ENCODE peak calls at places on chromosome 13, in six cellular contexts. L is psoas muscle, G is OCI-LY7, W is progenitor cell of endocrine pancreas, D is cardiac muscle cell, J is vagina. C is an unnamed sample.

GRCh38 chr13:104106705-104107393 is 1040.6 kb upstream of the SLC10A2 start:
- DNase-seq in J (no peak), D (no peak), W (no peak), G (no peak), L (no peak), C (no peak)

GRCh38 chr13:39451860-39452301 is 151.1 kb downstream of the LHFPL6 start:
- DNase-seq in L (peak), W (no peak), G (peak), J (no peak), D (peak), C (no peak)

GRCh38 chr13:76813874-76814273 is 72.3 kb downstream of the KCTD12 start:
- DNase-seq in W (no peak), L (no peak), J (no peak), G (no peak), D (no peak), C (no peak)

GRCh38 chr13:50248537-50249521 is 233.6 kb downstream of the KCNRG start:
- DNase-seq in J (no peak), D (no peak), W (no peak), G (peak), L (no peak), C (no peak)

GRCh38 chr13:42553098-42554046 is 20.6 kb upstream of the TNFSF11 start:
- DNase-seq in W (no peak), L (no peak), J (no peak), D (no peak), G (no peak), C (no peak)

GRCh38 chr13:105232403-105232802 is 1303.1 kb downstream of the EFNB2 start:
- DNase-seq in W (no peak), G (no peak), D (no peak), J (no peak), L (no peak), C (no peak)

GRCh38 chr13:94345374-94346195 is 133.9 kb downstream of the DCT start:
- DNase-seq in G (peak), W (no peak), D (peak), J (peak), L (no peak), C (no peak)

GRCh38 chr13:71867101-71867814 is at the start of gene DACH1:
- DNase-seq in J (no peak), D (peak), G (no peak), L (peak), W (peak), C (no peak)

GRCh38 chr13:26619321-26619720 is 61.8 kb downstream of the WASF3 start:
- DNase-seq in J (no peak), D (no peak), G (no peak), W (no peak), L (no peak), C (no peak)

GRCh38 chr13:64928704-64929499 is 2301.2 kb downstream of the PCDH9 start:
- DNase-seq in D (no peak), J (no peak), G (no peak), W (no peak), L (no peak), C (no peak)

GRCh38 chr13:85728831-85729230 is 70.4 kb downstream of the SLITRK6 start:
- DNase-seq in W (no peak), J (no peak), G (no peak), D (no peak), L (no peak), C (no peak)

GRCh38 chr13:73622375-73622774 is 511.8 kb downstream of the KLF12 start:
- DNase-seq in L (no peak), D (no peak), J (no peak), W (no peak), G (no peak), C (no peak)

GRCh38 chr13:48816696-48817095 is 159.0 kb upstream of the FNDC3A start:
- DNase-seq in L (no peak), D (no peak), J (no peak), G (no peak), W (no peak), C (no peak)

GRCh38 chr13:38340624-38341023 is 9.0 kb upstream of the UFM1 start:
- DNase-seq in J (no peak), D (no peak), G (no peak), W (no peak), L (no peak), C (no peak)

GRCh38 chr13:51564671-51565070 is 19.6 kb upstream of the WDFY2 start:
- DNase-seq in J (no peak), W (no peak), L (no peak), G (no peak), D (no peak), C (no peak)

GRCh38 chr13:22757530-22758120 is 423.2 kb upstream of the SGCG start:
- DNase-seq in G (no peak), J (no peak), L (no peak), D (peak), W (no peak), C (no peak)

GRCh38 chr13:112903606-112904195 is 65.3 kb upstream of the MCF2L start:
- DNase-seq in D (no peak), W (no peak), L (no peak), G (no peak), J (no peak), C (no peak)

GRCh38 chr13:67932991-67933390 is 702.9 kb upstream of the PCDH9 start:
- DNase-seq in W (no peak), D (no peak), L (no peak), G (no peak), J (no peak), C (no peak)

GRCh38 chr13:63414247-63414646 is 1998.6 kb upstream of the PCDH20 start:
- DNase-seq in D (no peak), L (no peak), W (no peak), G (no peak), J (no peak), C (no peak)

GRCh38 chr13:37495046-37495445 is 103.5 kb downstream of the POSTN start:
- DNase-seq in G (no peak), D (no peak), W (no peak), L (no peak), J (no peak), C (no peak)

GRCh38 chr13:74153316-74153715 is 19.1 kb upstream of the KLF12 start:
- DNase-seq in W (no peak), J (no peak), G (no peak), L (no peak), D (no peak), C (no peak)

GRCh38 chr13:21018220-21018619 is 43.2 kb downstream of the LATS2 start:
- DNase-seq in D (no peak), W (no peak), L (no peak), G (no peak), J (no peak), C (no peak)

GRCh38 chr13:25409938-25410337 is 38.2 kb downstream of the ATP8A2 start:
- DNase-seq in W (no peak), D (no peak), G (no peak), J (no peak), L (no peak), C (no peak)

GRCh38 chr13:25401958-25402357 is 30.2 kb downstream of the ATP8A2 start:
- DNase-seq in G (no peak), W (no peak), D (no peak), J (no peak), L (no peak), C (no peak)

DNA sequence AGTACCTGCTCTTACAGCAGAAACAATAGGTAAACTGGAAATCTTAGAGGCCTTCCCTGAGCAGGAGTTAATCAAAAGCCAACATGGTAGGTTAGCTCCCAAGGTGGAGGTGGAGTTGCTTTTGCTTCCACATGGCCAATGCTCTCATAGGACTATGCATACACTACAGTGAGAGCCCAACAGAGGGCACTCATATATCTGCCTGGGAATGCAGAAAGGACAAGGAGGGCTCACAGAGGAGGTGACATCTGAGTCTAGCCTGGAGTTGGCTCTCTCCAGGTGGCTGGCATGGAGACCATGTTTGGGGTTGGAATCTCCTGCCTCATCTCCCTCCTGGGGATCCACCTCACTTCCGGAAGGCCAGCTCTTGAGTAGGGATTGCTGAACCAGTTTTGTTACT is 34.6 kb downstream of the ATP8A2 start:
- DNase-seq in L (no peak), D (no peak), J (no peak), W (no peak), G (peak), C (no peak)
- TF ChIP-seq CTCF in L (no peak), D (no peak), J (no peak), W (peak), G (peak), C (no peak)

GRCh38 chr13:45681101-45681500 is 21.0 kb upstream of the CBY2 start:
- DNase-seq in D (no peak), L (no peak), J (no peak), W (no peak), G (no peak), C (no peak)

GRCh38 chr13:45678282-45678681 is 23.8 kb upstream of the CBY2 start:
- DNase-seq in D (no peak), G (no peak), W (no peak), L (no peak), J (no peak), C (no peak)

GRCh38 chr13:45682494-45683008 is 19.6 kb upstream of the CBY2 start:
- DNase-seq in L (no peak), J (no peak), D (no peak), G (no peak), W (no peak), C (no peak)

GRCh38 chr13:45683701-45684100 is 18.4 kb upstream of the CBY2 start:
- DNase-seq in L (no peak), J (no peak), G (no peak), W (no peak), D (no peak), C (no peak)
- TF ChIP-seq CTCF in L (no peak), J (no peak), G (peak), W (peak), D (no peak), C (no peak)

GRCh38 chr13:108915634-108916497 is 286.5 kb downstream of the MYO16 start:
- DNase-seq in L (peak), W (peak), D (peak), G (no peak), J (no peak), C (peak)

GRCh38 chr13:108919036-108919907 is 289.9 kb downstream of the MYO16 start:
- DNase-seq in W (no peak), G (no peak), L (no peak), J (no peak), D (no peak), C (no peak)

GRCh38 chr13:108917581-108917980 is 288.2 kb downstream of the MYO16 start:
- DNase-seq in J (no peak), L (no peak), D (no peak), G (no peak), W (no peak), C (no peak)

GRCh38 chr13:108911807-108912206 is 282.4 kb downstream of the MYO16 start:
- DNase-seq in D (no peak), L (no peak), J (no peak), W (no peak), G (no peak), C (no peak)

GRCh38 chr13:108915095-108915633 is 285.8 kb downstream of the MYO16 start:
- DNase-seq in W (no peak), L (no peak), J (no peak), D (peak), G (no peak), C (no peak)
- TF ChIP-seq CTCF in W (peak), L (peak), J (peak), D (peak), G (peak), C (no peak)

GRCh38 chr13:97856001-97856675 is 97.3 kb upstream of the IPO5 start:
- DNase-seq in J (no peak), L (peak), D (peak), W (no peak), G (no peak), C (no peak)
- TF ChIP-seq CTCF in J (no peak), L (no peak), D (no peak), W (no peak), G (no peak), C (no peak)

GRCh38 chr13:60351816-60352215 is 45.2 kb upstream of the TDRD3 start:
- DNase-seq in J (no peak), W (no peak), D (no peak), L (no peak), G (no peak), C (no peak)
- TF ChIP-seq CTCF in J (no peak), W (no peak), D (no peak), L (no peak), G (no peak), C (no peak)

GRCh38 chr13:45628094-45628493 is 12.6 kb upstream of the ERICH6B start:
- DNase-seq in J (no peak), G (no peak), D (no peak), W (no peak), L (no peak), C (no peak)
- TF ChIP-seq CTCF in J (no peak), G (no peak), D (no peak), W (no peak), L (no peak), C (no peak)